ENCODE peak calls at places on chromosome 2, in nine cellular contexts. Q, Y, J, X, U, N, Z, F and I are unnamed samples.

GRCh38 chr2:168330624-168331423 is 83.4 kb upstream of the STK39 start:
- DNase-seq in Q (no peak), Y (no peak), J (no peak), X (no peak), U (no peak), N (no peak), Z (no peak), F (no peak), I (no peak)

GRCh38 chr2:111898703-111899514 is 502 bp downstream of the MERTK start:
- DNase-seq in Q (no peak), Y (no peak), J (peak; percentile 38), X (no peak), U (peak; percentile 63), N (no peak), Z (peak; percentile 18), F (no peak), I (no peak)

GRCh38 chr2:241729868-241730267 is 4.6 kb upstream of the D2HGDH start:
- DNase-seq in Q (no peak), Y (no peak), J (no peak), X (no peak), U (no peak), N (no peak), Z (no peak), F (no peak), I (no peak)

GRCh38 chr2:16039055-16039454 is 98.7 kb downstream of the MYCN start:
- DNase-seq in Q (no peak), Y (no peak), J (no peak), X (no peak), U (no peak), N (no peak), Z (no peak), F (no peak), I (no peak)

GRCh38 chr2:239552213-239552926 is 151.6 kb upstream of the HDAC4 start:
- DNase-seq in Q (peak; percentile 33), Y (no peak), J (no peak), X (no peak), U (no peak), N (no peak), Z (no peak), F (no peak), I (no peak)

GRCh38 chr2:150885774-150886386 is 375.8 kb downstream of the RBM43 start:
- DNase-seq in Q (no peak), Y (no peak), J (no peak), X (no peak), U (no peak), N (no peak), Z (no peak), F (no peak), I (no peak)

GRCh38 chr2:152693033-152693432 is 24.2 kb downstream of the PRPF40A start:
- DNase-seq in Q (no peak), Y (no peak), J (no peak), X (no peak), U (no peak), N (no peak), Z (no peak), F (no peak), I (no peak)

GRCh38 chr2:46657042-46657504 is 177.7 kb downstream of the TMEM247 start:
- DNase-seq in Q (no peak), Y (peak; percentile 64), J (no peak), X (peak; percentile 93), U (no peak), N (no peak), Z (no peak), F (peak; percentile 62), I (peak; percentile 95)

GRCh38 chr2:47232738-47233415 is 77.8 kb upstream of the STPG4 start:
- DNase-seq in Q (no peak), Y (peak; percentile 7), J (no peak), X (peak; percentile 52), U (no peak), N (no peak), Z (no peak), F (peak; percentile 19), I (peak; percentile 35)

DNA sequence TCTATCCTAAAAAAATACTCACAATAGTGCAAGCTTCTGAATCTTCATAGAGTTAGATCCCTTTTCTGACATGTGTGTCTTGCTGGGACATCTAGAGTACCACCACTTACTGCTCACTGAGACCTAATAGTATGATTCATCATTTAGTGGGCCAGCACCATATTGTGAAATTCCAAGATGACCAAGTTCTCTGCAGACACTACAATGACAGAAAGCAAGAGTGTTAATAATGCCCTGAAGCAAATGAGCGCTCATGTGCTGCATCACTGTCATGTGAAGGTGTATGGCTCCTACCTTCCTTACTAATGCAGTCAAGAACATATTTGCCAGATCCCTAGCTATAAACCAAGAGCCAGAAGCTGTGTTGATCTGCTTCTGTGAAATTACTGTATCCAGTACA is 606.2 kb upstream of the NXPH2 start:
- DNase-seq in Q (no peak), Y (no peak), J (no peak), X (no peak), U (no peak), N (no peak), Z (no peak), F (peak; percentile 13), I (no peak)
- H3K4me3 ChIP-seq in Q (no peak overlapping the region), Y (no peak overlapping the region), J (no peak overlapping the region), X (no peak overlapping the region), U (no peak overlapping the region), N (no peak overlapping the region), Z (no peak overlapping the region), F (no peak overlapping the region), I (no peak overlapping the region)

GRCh38 chr2:145058457-145058856 is 538.5 kb upstream of the ZEB2 start:
- DNase-seq in Q (no peak), Y (no peak), J (no peak), X (no peak), U (no peak), N (no peak), Z (no peak), F (peak; percentile 18), I (no peak)

GRCh38 chr2:145064476-145064875 is 544.6 kb upstream of the ZEB2 start:
- DNase-seq in Q (no peak), Y (no peak), J (no peak), X (no peak), U (no peak), N (no peak), Z (no peak), F (no peak), I (no peak)

GRCh38 chr2:145055651-145056050 is 535.7 kb upstream of the ZEB2 start:
- DNase-seq in Q (no peak), Y (no peak), J (no peak), X (no peak), U (no peak), N (no peak), Z (no peak), F (no peak), I (no peak)

GRCh38 chr2:145065278-145065677 is 545.4 kb upstream of the ZEB2 start:
- DNase-seq in Q (no peak), Y (no peak), J (no peak), X (no peak), U (no peak), N (no peak), Z (no peak), F (no peak), I (no peak)

DNA sequence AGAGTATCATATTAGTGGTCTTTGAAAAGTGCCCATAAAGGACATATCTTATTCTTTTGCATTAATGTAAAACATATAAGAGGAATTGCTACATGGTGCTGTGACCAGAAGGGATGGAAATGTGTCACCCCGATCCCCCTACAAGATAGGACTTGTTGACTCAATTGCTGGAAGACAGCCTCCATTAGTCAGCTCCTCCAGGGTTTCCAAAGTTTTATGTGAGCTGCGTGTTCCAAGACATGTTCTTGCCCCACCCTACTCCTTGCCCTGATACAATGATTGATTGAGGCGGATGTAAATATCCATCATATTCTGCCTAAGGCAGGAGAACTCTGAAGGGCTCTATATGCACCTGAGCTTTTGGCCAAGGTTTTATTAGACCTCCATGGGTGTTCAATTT is 541.0 kb upstream of the ZEB2 start:
- DNase-seq in Q (no peak), Y (peak; percentile 39), J (no peak), X (no peak), U (no peak), N (no peak), Z (no peak), F (peak; percentile 97), I (no peak)
- TF ChIP-seq CTCF in Q (no peak), Y (no peak), J (no peak), X (no peak), U (no peak), N (no peak), Z (no peak), F (no peak), I (no peak)

DNA sequence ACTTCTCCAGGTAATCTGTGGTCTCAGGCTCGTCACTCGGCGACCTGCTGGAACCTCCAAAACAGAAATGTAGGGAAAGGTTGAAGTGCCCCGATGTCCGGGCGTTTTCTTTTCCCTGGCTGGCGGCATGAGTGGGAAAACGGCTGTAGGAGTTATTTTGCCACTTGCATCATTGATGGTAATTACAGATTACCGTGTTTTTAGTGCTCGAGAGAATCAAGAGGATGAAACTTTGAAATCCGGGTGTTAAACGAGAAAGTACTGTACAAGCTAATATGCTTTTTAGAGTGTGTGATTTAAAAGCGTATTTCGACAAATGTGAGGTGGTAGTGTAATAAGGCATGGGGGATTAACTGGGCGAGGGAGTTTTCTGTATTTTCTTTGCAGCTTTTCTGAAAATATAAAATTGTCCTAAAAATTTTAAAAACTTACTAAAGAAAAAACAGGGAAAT is 819 bp downstream of the GRHL1 start:
- DNase-seq in Q (no peak), Y (no peak), J (no peak), X (no peak), U (no peak), N (no peak), Z (no peak), F (no peak), I (no peak)
- H3K4me3 ChIP-seq in Q (peak overlapping the region; percentile 66), Y (no peak overlapping the region), J (peak overlapping the region; percentile 65), X (peak overlapping the region; percentile 66), U (peak overlapping the region; percentile 87), N (peak overlapping the region; percentile 80), Z (peak overlapping the region; percentile 37), F (peak overlapping the region; percentile 73), I (peak overlapping the region; percentile 62)

GRCh38 chr2:85437488-85438290 is 19.2 kb downstream of the SH2D6 start:
- DNase-seq in Q (peak; percentile 95), Y (peak; percentile 84), J (peak; percentile 87), X (peak; percentile 87), U (peak; percentile 95), N (peak; percentile 90), Z (peak; percentile 74), F (peak; percentile 36), I (peak; percentile 70)

GRCh38 chr2:85436836-85437487 is 18.4 kb downstream of the SH2D6 start:
- DNase-seq in Q (peak; percentile 66), Y (no peak), J (no peak), X (peak; percentile 22), U (no peak), N (no peak), Z (no peak), F (no peak), I (no peak)

GRCh38 chr2:85435220-85435958 is 16.9 kb downstream of the SH2D6 start:
- DNase-seq in Q (peak; percentile 69), Y (no peak), J (no peak), X (no peak), U (no peak), N (no peak), Z (no peak), F (no peak), I (no peak)

GRCh38 chr2:85434677-85435076 is 16.2 kb downstream of the SH2D6 start:
- DNase-seq in Q (no peak), Y (no peak), J (no peak), X (no peak), U (peak; percentile 54), N (no peak), Z (no peak), F (no peak), I (no peak)

GRCh38 chr2:85435986-85436835 is 17.7 kb downstream of the SH2D6 start:
- DNase-seq in Q (no peak), Y (no peak), J (no peak), X (no peak), U (no peak), N (no peak), Z (no peak), F (no peak), I (no peak)
- TF ChIP-seq CTCF in Q (no peak), Y (no peak), J (no peak), X (no peak), U (no peak), N (no peak), Z (no peak), F (peak; percentile 13), I (no peak)